ENCODE peak calls at places on chromosomes 2 and 18, in five cellular contexts. B is A549, K is uterus, I is GM12878, U is heart left ventricle. A is an unnamed sample.

GRCh38 chr2:46814562-46814961 is 101.0 kb downstream of the MCFD2 start:
- DNase-seq in B (no peak), K (no peak), I (no peak), U (no peak), A (no peak)

GRCh38 chr2:241138471-241138870 is 10.8 kb downstream of the PASK start:
- DNase-seq in B (no peak), K (no peak), I (no peak), U (no peak), A (no peak)

GRCh38 chr2:47198985-47199451 is 43.9 kb upstream of the STPG4 start:
- DNase-seq in B (peak; percentile 61), K (no peak), I (no peak), U (no peak), A (no peak)

GRCh38 chr2:28539095-28539494 is 43.2 kb downstream of the PLB1 start:
- DNase-seq in B (no peak), K (no peak), I (no peak), U (no peak), A (peak; percentile 59)

GRCh38 chr2:240789051-240789453 is 31.0 kb downstream of the KIF1A start:
- DNase-seq in B (no peak), K (no peak), I (no peak), U (no peak), A (no peak)

GRCh38 chr2:81894451-81894990 is 1590.0 kb upstream of the LRRTM1 start:
- DNase-seq in B (no peak), K (no peak), I (no peak), U (no peak), A (no peak)

GRCh38 chr2:20093263-20094141 is 42.1 kb upstream of the LAPTM4A start:
- DNase-seq in B (peak; percentile 78), K (peak; percentile 63), I (no peak), U (no peak), A (no peak)

GRCh38 chr2:241818943-241819270 is 9.9 kb downstream of the NEU4 start:
- DNase-seq in B (no peak), K (no peak), I (no peak), U (no peak), A (no peak)

GRCh38 chr2:168889635-168890005 is 610 bp downstream of the SPC25 start:
- DNase-seq in B (no peak), K (no peak), I (no peak), U (no peak), A (no peak)

GRCh38 chr2:7619203-7619602 is 702.0 kb downstream of the RNF144A start:
- DNase-seq in B (no peak), K (no peak), I (no peak), U (no peak), A (no peak)

GRCh38 chr2:207434903-207435302 is 94.9 kb upstream of the CREB1 start:
- DNase-seq in B (no peak), K (no peak), I (no peak), U (no peak), A (no peak)

GRCh38 chr2:39114771-39115170 is 6.1 kb downstream of the SOS1 start:
- DNase-seq in B (no peak), K (no peak), I (no peak), U (no peak), A (no peak)

GRCh38 chr18:35077937-35078336 is 36.7 kb downstream of the MAPRE2 start:
- DNase-seq in B (no peak), K (no peak), I (no peak), U (no peak), A (no peak)

GRCh38 chr2:168178520-168178919 is 68.9 kb downstream of the STK39 start:
- DNase-seq in B (no peak), K (no peak), I (no peak), U (no peak), A (no peak)

GRCh38 chr18:78878335-78878734 is 101.3 kb upstream of the SALL3 start:
- DNase-seq in B (no peak), K (no peak), I (no peak), U (no peak), A (no peak)

GRCh38 chr18:73528066-73528465 is 619.6 kb downstream of the FBXO15 start:
- DNase-seq in B (no peak), K (no peak), I (no peak), U (no peak), A (no peak)

GRCh38 chr2:230920167-230920566 is 4.9 kb downstream of the GPR55 start:
- DNase-seq in B (no peak), K (no peak), I (no peak), U (no peak), A (no peak)

GRCh38 chr2:168118733-168119518 is 128.5 kb downstream of the STK39 start:
- DNase-seq in B (peak; percentile 64), K (no peak), I (no peak), U (no peak), A (peak; percentile 19)

GRCh38 chr18:48197819-48198218 is 211.4 kb downstream of the ZBTB7C start:
- DNase-seq in B (no peak), K (no peak), I (no peak), U (no peak), A (no peak)

GRCh38 chr2:219499058-219499307 is 292 bp downstream of the GMPPA start:
- DNase-seq in B (no peak), K (no peak), I (no peak), U (no peak), A (no peak)

GRCh38 chr2:219498280-219499057 is at the start of gene GMPPA:
- DNase-seq in B (peak; percentile 98), K (peak; percentile 99), I (peak; percentile 96), U (peak; percentile 96), A (peak; percentile 92)

GRCh38 chr2:219501441-219501840 is 2.8 kb downstream of the GMPPA start:
- DNase-seq in B (no peak), K (no peak), I (no peak), U (no peak), A (no peak)

GRCh38 chr2:219499555-219499954 is 864 bp downstream of the GMPPA start:
- DNase-seq in B (no peak), K (no peak), I (no peak), U (no peak), A (no peak)

DNA sequence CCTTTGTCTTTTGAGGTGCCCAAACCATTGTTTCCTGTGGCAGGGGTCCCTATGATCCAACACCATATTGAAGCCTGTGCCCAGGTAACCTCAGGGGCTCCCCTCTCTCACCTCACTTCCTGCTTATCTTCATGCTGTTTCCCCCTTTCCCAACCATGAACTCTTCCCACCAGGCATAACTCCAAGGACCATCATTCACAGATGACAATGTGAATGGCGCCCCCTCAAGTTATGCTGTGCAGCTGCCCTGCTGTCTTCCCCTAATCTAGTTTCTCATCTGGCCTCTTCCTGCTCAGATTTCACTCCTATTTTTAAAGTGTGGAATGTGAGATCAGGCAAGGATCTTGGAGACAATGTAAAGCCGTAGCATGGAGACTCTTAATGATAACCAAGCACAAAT is 1.4 kb downstream of the GMPPA start:
- DNase-seq in B (peak; percentile 30), K (no peak), I (no peak), U (no peak), A (no peak)
- TF ChIP-seq CTCF in B (no peak), K (no peak), I (peak; percentile 5), U (no peak), A (no peak)

DNA sequence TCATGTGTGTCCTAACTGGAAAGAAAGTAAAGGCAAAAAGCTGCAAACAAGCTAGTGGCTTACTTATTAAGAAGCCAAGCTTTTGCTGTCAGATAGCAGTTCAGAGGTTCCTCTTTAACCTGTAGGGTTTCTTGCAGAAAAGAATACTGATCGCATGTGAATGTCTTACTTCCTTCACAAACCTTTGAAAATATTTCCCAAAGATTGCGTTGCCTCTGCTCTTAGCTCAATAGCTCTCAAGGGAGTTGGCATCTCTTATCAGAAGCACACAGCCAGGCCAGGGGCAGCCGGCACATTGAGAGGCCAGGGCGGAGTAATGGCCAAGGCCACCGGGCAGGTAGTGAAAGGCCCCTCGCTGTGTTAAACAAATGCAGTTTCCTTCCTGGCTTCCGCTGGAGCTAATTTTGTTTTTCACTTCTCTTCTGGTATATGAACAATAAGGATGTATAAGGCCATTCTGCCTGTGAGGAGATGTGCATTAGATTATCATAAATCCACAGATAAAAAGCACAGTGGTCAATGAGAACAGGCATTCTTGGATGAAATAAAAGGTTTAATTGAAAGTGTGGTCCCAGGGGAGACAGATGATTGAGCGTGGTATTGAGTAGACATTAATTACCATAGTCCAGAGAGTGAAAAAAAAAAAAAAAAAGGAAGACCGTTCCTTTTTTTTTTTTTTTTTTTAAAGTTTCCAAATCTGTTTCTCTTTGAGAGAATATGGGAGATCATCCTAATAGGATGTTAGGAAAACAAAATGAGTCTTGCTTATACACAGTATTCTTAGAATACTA is 542.3 kb upstream of the NRP2 start:
- DNase-seq in B (no peak), K (peak; percentile 18), I (no peak), U (no peak), A (no peak)
- H3K4me3 ChIP-seq in B (no peak overlapping the region), K (no peak overlapping the region), I (no peak overlapping the region), U (no peak overlapping the region), A (no peak overlapping the region)

GRCh38 chr2:171266102-171266501 is 105.4 kb upstream of the TLK1 start:
- DNase-seq in B (no peak), K (no peak), I (no peak), U (no peak), A (no peak)

DNA sequence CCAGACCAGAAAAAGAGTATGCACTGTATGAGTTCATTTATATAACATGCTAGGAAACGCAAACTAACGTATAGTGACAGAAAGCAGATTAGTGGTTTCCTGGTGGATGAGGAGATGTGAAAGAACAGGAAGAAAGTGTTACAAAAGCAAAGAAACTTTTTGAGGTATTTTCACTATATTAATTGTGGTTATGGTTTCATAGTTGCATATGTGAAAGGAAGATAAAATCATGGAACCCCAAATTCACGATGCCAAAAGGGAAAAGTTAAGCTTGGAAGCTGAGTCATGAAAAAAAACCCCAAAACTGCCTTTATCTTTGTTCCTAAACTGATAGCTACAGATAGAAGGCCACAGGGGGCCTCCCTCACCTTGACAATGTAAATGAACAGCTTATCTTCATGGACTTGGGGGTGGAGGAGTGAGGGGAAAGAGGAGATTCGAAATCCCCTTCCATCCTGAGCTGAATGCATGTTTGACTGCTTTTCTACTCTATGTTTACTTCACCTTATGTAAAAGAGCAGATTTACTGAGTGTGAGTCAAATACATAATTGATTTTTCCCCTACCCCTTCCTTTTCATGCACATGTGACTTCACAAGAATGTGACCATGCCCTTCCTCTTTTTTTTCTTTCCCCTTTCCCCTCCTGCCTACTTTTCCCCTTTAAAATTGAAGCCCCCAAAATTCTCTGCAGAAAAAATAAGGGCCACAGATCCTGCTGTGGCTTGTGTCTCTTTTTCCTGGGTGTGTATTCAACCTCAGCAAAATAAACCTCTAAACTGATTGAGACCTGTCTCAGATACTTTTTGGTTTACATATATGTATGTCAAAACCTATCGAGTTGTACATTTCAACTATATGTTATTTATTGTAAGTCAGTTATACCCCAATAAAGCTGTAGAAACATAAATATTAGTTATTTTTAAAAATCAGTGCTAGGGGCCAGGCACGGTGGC is 100.1 kb upstream of the TLK1 start:
- DNase-seq in B (no peak), K (no peak), I (peak; percentile 55), U (no peak), A (no peak)
- H3K27ac ChIP-seq in B (no peak overlapping the region), K (no peak overlapping the region), I (peak overlapping the region; percentile 73), U (peak overlapping the region; percentile 18), A (no peak overlapping the region)

GRCh38 chr2:221312634-221313033 is 259.5 kb downstream of the EPHA4 start:
- DNase-seq in B (no peak), K (no peak), I (no peak), U (no peak), A (no peak)
- TF ChIP-seq CTCF in B (no peak), K (no peak), I (no peak), U (no peak), A (no peak)

A was measured in dorsolateral prefrontal cortex.